ENCODE peak calls at places on chromosomes 4 and X, in six cellular contexts. One of them, this sample, is unnamed.

GRCh38 chrX:7086384-7086783 is 61.1 kb upstream of the STS start:
- DNase-seq in H1: no peak
- DNase-seq in neuronal stem cell: no peak
- DNase-seq in IMR-90: no peak
- DNase-seq in mesendoderm: peak
- DNase-seq in H9: no peak
- DNase-seq in this sample: peak

GRCh38 chr4:45155081-45155777 is 428.9 kb upstream of the GNPDA2 start:
- DNase-seq in IMR-90: no peak
- DNase-seq in neuronal stem cell: no peak
- DNase-seq in mesendoderm: peak
- DNase-seq in H1: no peak
- DNase-seq in H9: no peak
- DNase-seq in this sample: peak

GRCh38 chr4:182065255-182065654 is 177.9 kb upstream of the TENM3 start:
- DNase-seq in H9: no peak
- DNase-seq in mesendoderm: peak
- DNase-seq in neuronal stem cell: no peak
- DNase-seq in H1: no peak
- DNase-seq in IMR-90: no peak
- DNase-seq in this sample: no peak

GRCh38 chrX:119745283-119745848 is 13.0 kb upstream of the SOWAHD start:
- DNase-seq in H9: no peak
- DNase-seq in neuronal stem cell: no peak
- DNase-seq in mesendoderm: no peak
- DNase-seq in IMR-90: no peak
- DNase-seq in H1: no peak
- DNase-seq in this sample: no peak

GRCh38 chr4:2180410-2180809 is 61.5 kb downstream of the HAUS3 start:
- DNase-seq in H9: no peak
- DNase-seq in mesendoderm: no peak
- DNase-seq in H1: no peak
- DNase-seq in IMR-90: no peak
- DNase-seq in neuronal stem cell: no peak
- DNase-seq in this sample: no peak

GRCh38 chr4:4386736-4387392 is at the start of gene NSG1:
- DNase-seq in IMR-90: peak
- DNase-seq in mesendoderm: no peak
- DNase-seq in H1: peak
- DNase-seq in neuronal stem cell: peak
- DNase-seq in H9: no peak
- DNase-seq in this sample: peak

GRCh38 chr4:99324978-99325377 is 3.8 kb upstream of the ADH1B start:
- DNase-seq in neuronal stem cell: no peak
- DNase-seq in IMR-90: peak
- DNase-seq in mesendoderm: no peak
- DNase-seq in H9: no peak
- DNase-seq in H1: no peak
- DNase-seq in this sample: peak

GRCh38 chr4:115711575-115711974 is 598.2 kb upstream of the NDST4 start:
- DNase-seq in mesendoderm: peak
- DNase-seq in H9: no peak
- DNase-seq in neuronal stem cell: peak
- DNase-seq in IMR-90: no peak
- DNase-seq in H1: no peak
- DNase-seq in this sample: peak

GRCh38 chr4:100289980-100290379 is 99.7 kb upstream of the DDIT4L start:
- DNase-seq in mesendoderm: no peak
- DNase-seq in H1: no peak
- DNase-seq in H9: no peak
- DNase-seq in neuronal stem cell: no peak
- DNase-seq in IMR-90: no peak
- DNase-seq in this sample: no peak

GRCh38 chrX:74180716-74181115 is 123.3 kb upstream of the ZCCHC13 start:
- DNase-seq in H1: no peak
- DNase-seq in mesendoderm: no peak
- DNase-seq in neuronal stem cell: no peak
- DNase-seq in H9: no peak
- DNase-seq in IMR-90: no peak
- DNase-seq in this sample: no peak

GRCh38 chrX:98398542-98398941 is 1514.8 kb downstream of the RPA4 start:
- DNase-seq in H9: no peak
- DNase-seq in IMR-90: no peak
- DNase-seq in mesendoderm: no peak
- DNase-seq in H1: no peak
- DNase-seq in neuronal stem cell: no peak
- DNase-seq in this sample: no peak

GRCh38 chr4:14196141-14196540 is 568.6 kb upstream of the BOD1L1 start:
- DNase-seq in mesendoderm: peak
- DNase-seq in neuronal stem cell: peak
- DNase-seq in H1: peak
- DNase-seq in H9: peak
- DNase-seq in IMR-90: peak
- DNase-seq in this sample: peak

GRCh38 chrX:53287493-53288138 is 6.2 kb upstream of the IQSEC2 start:
- DNase-seq in H1: no peak
- DNase-seq in H9: no peak
- DNase-seq in mesendoderm: no peak
- DNase-seq in IMR-90: peak
- DNase-seq in neuronal stem cell: no peak
- DNase-seq in this sample: peak

GRCh38 chr4:1731180-1731579 is 9.9 kb downstream of the TACC3 start:
- DNase-seq in mesendoderm: no peak
- DNase-seq in IMR-90: peak
- DNase-seq in neuronal stem cell: no peak
- DNase-seq in H9: no peak
- DNase-seq in H1: no peak
- DNase-seq in this sample: no peak

GRCh38 chrX:65522739-65523372 is 11.7 kb downstream of the LAS1L start:
- DNase-seq in IMR-90: peak
- DNase-seq in H1: no peak
- DNase-seq in neuronal stem cell: no peak
- DNase-seq in mesendoderm: no peak
- DNase-seq in H9: no peak
- DNase-seq in this sample: peak

GRCh38 chr4:6530301-6530700 is 44.7 kb upstream of the MAN2B2 start:
- DNase-seq in H9: no peak
- DNase-seq in IMR-90: no peak
- DNase-seq in H1: no peak
- DNase-seq in neuronal stem cell: no peak
- DNase-seq in mesendoderm: no peak
- DNase-seq in this sample: no peak

GRCh38 chr4:6532658-6533057 is 42.3 kb upstream of the MAN2B2 start:
- DNase-seq in neuronal stem cell: no peak
- DNase-seq in mesendoderm: no peak
- DNase-seq in H9: no peak
- DNase-seq in H1: no peak
- DNase-seq in IMR-90: no peak
- DNase-seq in this sample: no peak

GRCh38 chr4:6529021-6529420 is 46.0 kb upstream of the MAN2B2 start:
- DNase-seq in H1: no peak
- DNase-seq in mesendoderm: peak
- DNase-seq in IMR-90: no peak
- DNase-seq in H9: peak
- DNase-seq in neuronal stem cell: no peak
- DNase-seq in this sample: no peak

GRCh38 chr4:6532102-6532501 is 42.9 kb upstream of the MAN2B2 start:
- DNase-seq in neuronal stem cell: no peak
- DNase-seq in IMR-90: no peak
- DNase-seq in H1: no peak
- DNase-seq in mesendoderm: no peak
- DNase-seq in H9: no peak
- DNase-seq in this sample: no peak

GRCh38 chr4:6530964-6531363 is 44.0 kb upstream of the MAN2B2 start:
- DNase-seq in mesendoderm: no peak
- DNase-seq in IMR-90: no peak
- DNase-seq in H9: no peak
- DNase-seq in H1: no peak
- DNase-seq in neuronal stem cell: no peak
- DNase-seq in this sample: no peak
- H2BK15ac ChIP-seq in mesendoderm: no peak
- H2BK15ac ChIP-seq in IMR-90: no peak
- H2BK15ac ChIP-seq in H9: no peak
- H2BK15ac ChIP-seq in H1: no peak
- H2BK15ac ChIP-seq in neuronal stem cell: peak
- H2BK15ac ChIP-seq in this sample: no peak

DNA sequence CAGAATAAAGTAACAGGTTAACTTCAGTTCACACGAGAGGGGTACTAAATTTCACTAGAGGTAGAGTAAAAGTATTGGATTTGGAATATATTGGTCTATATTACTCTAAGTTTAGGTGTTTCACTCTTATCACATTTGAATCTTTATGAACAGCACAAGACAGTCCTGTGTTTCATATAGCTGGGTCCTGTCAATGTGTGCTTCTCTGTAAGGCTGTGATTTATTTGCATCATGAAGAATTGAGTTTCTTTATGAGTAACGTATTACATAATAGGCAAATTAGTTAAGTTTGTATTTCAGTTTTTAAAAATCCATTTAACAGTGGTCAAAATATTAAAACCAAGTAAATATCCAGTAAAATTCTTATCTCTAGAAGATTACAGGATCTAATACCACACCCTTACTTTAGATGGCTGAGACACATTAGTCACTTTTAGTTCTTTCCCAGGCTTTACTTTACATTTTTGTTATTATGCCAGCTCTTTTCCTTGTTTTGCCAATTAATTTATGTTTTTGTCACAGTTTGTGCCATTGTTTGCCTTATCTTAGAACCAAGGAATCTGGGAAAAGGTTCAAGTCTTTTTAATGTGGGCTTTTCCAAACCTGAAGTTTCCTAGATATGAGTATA is 32.1 kb downstream of the NUDT6 start:
- DNase-seq in H1: no peak
- DNase-seq in mesendoderm: no peak
- DNase-seq in IMR-90: no peak
- DNase-seq in neuronal stem cell: no peak
- DNase-seq in H9: no peak
- DNase-seq in this sample: no peak
- H2BK15ac ChIP-seq in H1: no peak
- H2BK15ac ChIP-seq in mesendoderm: no peak
- H2BK15ac ChIP-seq in IMR-90: no peak
- H2BK15ac ChIP-seq in neuronal stem cell: no peak
- H2BK15ac ChIP-seq in H9: no peak
- H2BK15ac ChIP-seq in this sample: no peak

GRCh38 chr4:8290701-8290970 is 21.1 kb downstream of the HTRA3 start:
- DNase-seq in H1: no peak
- DNase-seq in neuronal stem cell: no peak
- DNase-seq in IMR-90: no peak
- DNase-seq in H9: no peak
- DNase-seq in mesendoderm: no peak
- DNase-seq in this sample: no peak

GRCh38 chr4:8289956-8290700 is 20.6 kb downstream of the HTRA3 start:
- DNase-seq in H9: no peak
- DNase-seq in H1: no peak
- DNase-seq in IMR-90: no peak
- DNase-seq in neuronal stem cell: no peak
- DNase-seq in mesendoderm: no peak
- DNase-seq in this sample: no peak

GRCh38 chr4:8287606-8288280 is 18.2 kb downstream of the HTRA3 start:
- DNase-seq in H1: no peak
- DNase-seq in mesendoderm: no peak
- DNase-seq in H9: no peak
- DNase-seq in neuronal stem cell: no peak
- DNase-seq in IMR-90: no peak
- DNase-seq in this sample: no peak

GRCh38 chr4:8291036-8291682 is 21.6 kb downstream of the HTRA3 start:
- DNase-seq in IMR-90: no peak
- DNase-seq in H9: no peak
- DNase-seq in H1: no peak
- DNase-seq in neuronal stem cell: no peak
- DNase-seq in mesendoderm: no peak
- DNase-seq in this sample: no peak

DNA sequence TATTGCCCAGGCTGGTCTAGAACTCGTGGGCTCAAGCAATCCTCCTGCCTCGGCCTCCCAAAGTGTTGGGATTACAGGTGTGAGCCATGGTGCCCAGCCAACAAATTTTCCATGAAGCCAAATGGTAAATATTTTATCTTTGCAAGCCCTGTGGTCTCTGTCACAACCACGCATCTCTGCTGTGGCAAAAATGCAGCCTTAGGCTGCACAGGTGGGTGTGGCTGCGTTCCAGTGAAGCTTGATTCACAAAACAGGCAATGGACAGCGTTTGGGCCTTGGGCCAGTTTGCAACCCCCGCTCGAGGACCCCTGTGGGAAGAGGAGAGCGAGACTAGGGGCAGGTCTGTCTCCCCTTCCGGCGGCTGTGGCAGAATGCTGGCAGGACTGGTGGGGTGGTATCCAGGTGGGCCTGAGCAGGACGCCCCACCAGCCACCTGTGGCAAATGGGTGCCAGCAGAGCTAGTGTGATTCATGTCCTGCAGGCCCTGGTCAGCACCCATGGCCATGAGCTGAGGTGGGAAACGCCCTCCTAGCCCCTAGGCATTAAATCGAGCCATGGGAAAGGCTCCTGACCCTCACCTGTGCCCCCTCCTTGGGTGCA is 19.7 kb downstream of the HTRA3 start:
- DNase-seq in H9: no peak
- DNase-seq in H1: no peak
- DNase-seq in IMR-90: no peak
- DNase-seq in mesendoderm: no peak
- DNase-seq in neuronal stem cell: no peak
- DNase-seq in this sample: no peak
- H2BK15ac ChIP-seq in H9: no peak
- H2BK15ac ChIP-seq in H1: no peak
- H2BK15ac ChIP-seq in IMR-90: no peak
- H2BK15ac ChIP-seq in mesendoderm: no peak
- H2BK15ac ChIP-seq in neuronal stem cell: no peak
- H2BK15ac ChIP-seq in this sample: no peak

GRCh38 chr4:23970193-23970850 is 80.5 kb upstream of the PPARGC1A start:
- DNase-seq in mesendoderm: no peak
- DNase-seq in neuronal stem cell: no peak
- DNase-seq in H1: no peak
- DNase-seq in H9: no peak
- DNase-seq in IMR-90: no peak
- DNase-seq in this sample: no peak

GRCh38 chr4:23972202-23972601 is 82.4 kb upstream of the PPARGC1A start:
- DNase-seq in IMR-90: peak
- DNase-seq in neuronal stem cell: no peak
- DNase-seq in mesendoderm: no peak
- DNase-seq in H1: no peak
- DNase-seq in H9: no peak
- DNase-seq in this sample: no peak

GRCh38 chr4:23969635-23970034 is 79.8 kb upstream of the PPARGC1A start:
- DNase-seq in neuronal stem cell: no peak
- DNase-seq in mesendoderm: no peak
- DNase-seq in H1: no peak
- DNase-seq in IMR-90: peak
- DNase-seq in H9: no peak
- DNase-seq in this sample: peak

GRCh38 chr4:23976423-23976822 is 86.6 kb upstream of the PPARGC1A start:
- DNase-seq in IMR-90: no peak
- DNase-seq in H1: no peak
- DNase-seq in mesendoderm: no peak
- DNase-seq in H9: no peak
- DNase-seq in neuronal stem cell: no peak
- DNase-seq in this sample: no peak

DNA sequence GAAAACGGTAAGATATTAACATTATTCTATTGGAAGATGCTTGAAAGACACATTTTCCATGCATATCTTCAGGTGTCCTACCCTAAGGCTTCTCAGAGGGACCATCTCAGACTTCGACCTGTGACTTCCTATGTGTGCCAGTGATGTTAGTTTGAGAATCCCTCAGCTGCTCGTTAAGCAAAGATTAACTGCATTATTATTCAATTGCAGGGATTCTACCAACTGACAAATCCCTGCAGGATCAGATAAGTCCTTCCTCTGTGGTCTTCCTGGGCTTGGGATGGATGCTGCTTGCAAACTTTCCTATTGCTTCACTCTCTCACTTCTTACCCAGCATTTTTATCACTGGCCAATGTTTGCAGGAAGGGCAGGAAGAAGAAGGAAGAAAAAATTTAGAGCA is 83.0 kb upstream of the PPARGC1A start:
- DNase-seq in mesendoderm: peak
- DNase-seq in H9: no peak
- DNase-seq in IMR-90: no peak
- DNase-seq in neuronal stem cell: no peak
- DNase-seq in H1: no peak
- DNase-seq in this sample: no peak
- H2BK15ac ChIP-seq in mesendoderm: no peak
- H2BK15ac ChIP-seq in H9: no peak
- H2BK15ac ChIP-seq in IMR-90: no peak
- H2BK15ac ChIP-seq in neuronal stem cell: no peak
- H2BK15ac ChIP-seq in H1: no peak
- H2BK15ac ChIP-seq in this sample: no peak